ENCODE peak calls at places on chromosomes 11 and 22, in seven cellular contexts. Z is Calu3; A is A549; E is HCT116; U is activated CD8-positive, alpha-beta T cell treated with anti-CD3 and anti-CD28 coated beads for 36 hours; W is HFFc6; R is cardiac muscle cell. P is an unnamed sample.

GRCh38 chr11:126061707-126062678 is 673 bp downstream of the CDON start:
- DNase-seq in Z (peak; percentile 32), W (no peak), U (peak; percentile 49), E (peak; percentile 23), A (peak; percentile 74), R (peak; percentile 55), P (peak; percentile 84)

GRCh38 chr22:30158277-30158676 is 78.0 kb downstream of the HORMAD2 start:
- DNase-seq in A (no peak), E (no peak), Z (no peak), W (no peak), U (no peak), R (no peak), P (no peak)

GRCh38 chr11:31001432-31001831 is 368.1 kb downstream of the DCDC1 start:
- DNase-seq in A (no peak), R (no peak), E (no peak), W (no peak), U (no peak), Z (no peak), P (no peak)

GRCh38 chr11:132343445-132343844 is 973.0 kb downstream of the NTM start:
- DNase-seq in U (no peak), E (no peak), W (no peak), Z (no peak), R (no peak), A (no peak), P (no peak)

GRCh38 chr22:19757140-19757984 is 3.2 kb upstream of the TBX1 start:
- DNase-seq in R (no peak), A (no peak), Z (no peak), W (no peak), U (no peak), E (no peak), P (no peak)

GRCh38 chr22:24414523-24414922 is 12.9 kb upstream of the ADORA2A start:
- DNase-seq in W (no peak), R (no peak), E (no peak), A (no peak), Z (no peak), U (no peak), P (peak; percentile 57)

GRCh38 chr11:37264783-37265182 is 666.7 kb upstream of the RAG2 start:
- DNase-seq in W (no peak), A (no peak), R (no peak), E (no peak), Z (no peak), U (no peak), P (no peak)

GRCh38 chr11:129440028-129440630 is 64.5 kb downstream of the BARX2 start:
- DNase-seq in Z (peak; percentile 69), W (peak; percentile 6), R (no peak), E (no peak), A (no peak), U (no peak), P (peak; percentile 82)

GRCh38 chr11:71582309-71582895 is at the start of gene KRTAP5-11:
- DNase-seq in U (no peak), Z (no peak), A (no peak), E (no peak), W (no peak), R (no peak), P (no peak)

GRCh38 chr11:9762531-9762930 is 98.7 kb downstream of the SWAP70 start:
- DNase-seq in Z (no peak), E (no peak), U (no peak), A (no peak), W (no peak), R (no peak), P (no peak)

GRCh38 chr22:48646216-48646925 is 1181.3 kb downstream of the BRD1 start:
- DNase-seq in W (no peak), Z (no peak), A (no peak), U (no peak), R (no peak), E (no peak), P (no peak)

GRCh38 chr11:124834526-124835190 is 30.6 kb upstream of the ROBO3 start:
- DNase-seq in R (no peak), A (no peak), W (no peak), U (no peak), Z (no peak), E (no peak), P (no peak)

GRCh38 chr22:46947516-46948260 is 185.2 kb downstream of the TBC1D22A start:
- DNase-seq in E (no peak), A (no peak), W (no peak), U (no peak), R (no peak), Z (no peak), P (no peak)

GRCh38 chr11:33646629-33647028 is 54.0 kb downstream of the C11orf91 start:
- DNase-seq in E (no peak), Z (no peak), W (no peak), U (no peak), R (no peak), A (no peak), P (no peak)

GRCh38 chr11:75802913-75803820 is 11.8 kb upstream of the UVRAG start:
- DNase-seq in E (peak; percentile 46), U (peak; percentile 84), W (peak; percentile 52), A (peak; percentile 82), R (peak; percentile 77), Z (peak; percentile 79), P (peak; percentile 62)

GRCh38 chr22:19515654-19516377 is 8.4 kb downstream of the CLDN5 start:
- DNase-seq in A (no peak), Z (no peak), R (no peak), U (no peak), W (no peak), E (no peak), P (no peak)

GRCh38 chr22:37999640-38000272 is 15.4 kb upstream of the SOX10 start:
- DNase-seq in U (peak; percentile 14), W (peak; percentile 5), Z (peak; percentile 83), E (peak; percentile 75), A (peak; percentile 27), R (no peak), P (no peak)

GRCh38 chr22:48112687-48113521 is 1350.5 kb downstream of the TBC1D22A start:
- DNase-seq in U (peak; percentile 30), W (no peak), A (no peak), E (no peak), Z (no peak), R (no peak), P (no peak)

GRCh38 chr22:23984430-23984829 is 4.5 kb downstream of the GSTT2 start:
- DNase-seq in A (no peak), U (no peak), E (peak; percentile 48), W (no peak), R (peak; percentile 70), Z (peak; percentile 65), P (no peak)

GRCh38 chr22:47166446-47167016 is 404.1 kb downstream of the TBC1D22A start:
- DNase-seq in E (no peak), R (no peak), U (no peak), W (no peak), A (no peak), Z (no peak), P (peak; percentile 26)

GRCh38 chr11:14537134-14537599 is 17.0 kb upstream of the PSMA1 start:
- DNase-seq in R (peak; percentile 38), E (no peak), U (peak; percentile 70), Z (peak; percentile 22), W (peak; percentile 17), A (peak; percentile 65), P (no peak)

GRCh38 chr11:114892381-114893197 is 214.3 kb downstream of the NXPE2 start:
- DNase-seq in E (no peak), U (peak; percentile 33), R (no peak), Z (no peak), W (no peak), A (peak; percentile 5), P (no peak)

GRCh38 chr22:42154293-42154692 is 23.7 kb upstream of the CYP2D6 start:
- DNase-seq in R (no peak), E (no peak), A (no peak), W (no peak), U (no peak), Z (no peak), P (no peak)

GRCh38 chr22:17931400-17931825 is 92.9 kb downstream of the MICAL3 start:
- DNase-seq in Z (no peak), R (no peak), U (no peak), W (peak; percentile 19), A (no peak), E (no peak), P (no peak)

GRCh38 chr11:111707039-111707690 is 59.0 kb downstream of the PPP2R1B start:
- DNase-seq in W (peak; percentile 18), E (no peak), Z (peak; percentile 31), A (no peak), R (no peak), U (no peak), P (no peak)
- TF ChIP-seq CTCF in W (no peak), E (no peak), Z (no peak), A (no peak), R (no peak), U (no peak), P (no peak)

GRCh38 chr11:46393231-46393616 is 1.6 kb upstream of the CHRM4 start:
- DNase-seq in A (no peak), W (no peak), R (no peak), U (no peak), Z (no peak), E (no peak), P (no peak)
- TF ChIP-seq CTCF in A (no peak), W (no peak), R (no peak), U (no peak), Z (no peak), E (no peak), P (no peak)

GRCh38 chr11:105219269-105219668 is 79.7 kb upstream of the CARD18 start:
- DNase-seq in R (no peak), A (no peak), W (no peak), U (no peak), Z (no peak), E (no peak), P (no peak)
- TF ChIP-seq CTCF in R (no peak), A (no peak), W (no peak), U (no peak), Z (no peak), E (peak; percentile 33), P (no peak)

GRCh38 chr22:21736948-21737347 is 1.4 kb upstream of the YPEL1 start:
- DNase-seq in Z (no peak), U (no peak), R (no peak), E (no peak), A (no peak), W (no peak), P (no peak)

GRCh38 chr22:21736084-21736642 is 569 bp upstream of the YPEL1 start:
- DNase-seq in E (no peak), Z (no peak), A (no peak), R (no peak), W (no peak), U (no peak), P (no peak)

GRCh38 chr22:21734540-21735197 is 925 bp downstream of the YPEL1 start:
- DNase-seq in Z (no peak), U (peak; percentile 45), A (no peak), W (no peak), E (no peak), R (no peak), P (no peak)

GRCh38 chr22:21738081-21738480 is 2.5 kb upstream of the YPEL1 start:
- DNase-seq in U (no peak), E (no peak), A (no peak), Z (no peak), R (no peak), W (no peak), P (no peak)

GRCh38 chr22:21735198-21736083 is at the start of gene YPEL1:
- DNase-seq in A (peak; percentile 77), U (peak; percentile 93), R (peak; percentile 97), W (peak; percentile 89), Z (peak; percentile 99), E (peak; percentile 70), P (peak; percentile 99)
- TF ChIP-seq CTCF in A (no peak), U (no peak), R (no peak), W (no peak), Z (no peak), E (no peak), P (no peak)

GRCh38 chr22:36311386-36312085 is 58.6 kb downstream of the APOL1 start:
- DNase-seq in Z (no peak), E (no peak), W (no peak), U (no peak), R (no peak), A (no peak), P (no peak)
- TF ChIP-seq CTCF in Z (no peak), E (no peak), W (no peak), U (no peak), R (no peak), A (no peak), P (no peak)

P was measured in kidney.